ENCODE peak calls at places on chromosome 19, in eight cellular contexts. Y, A, T, V, X, L, U and W are unnamed samples.

GRCh38 chr19:38862321-38863059 is 12.7 kb upstream of the HNRNPL start:
- DNase-seq in V (no peak), U (peak; percentile 81), T (no peak), A (peak; percentile 79), Y (no peak), L (no peak), X (peak; percentile 86), W (no peak)

GRCh38 chr19:55867101-55867500 is 30.8 kb downstream of the NLRP4 start:
- DNase-seq in Y (no peak), V (no peak), L (no peak), T (no peak), A (no peak), X (no peak), U (no peak), W (no peak)

GRCh38 chr19:27780367-27781065 is 1432.4 kb downstream of the UQCRFS1 start:
- DNase-seq in V (no peak), X (no peak), A (no peak), U (no peak), L (no peak), T (no peak), Y (no peak), W (no peak)

GRCh38 chr19:17076539-17076919 is 952 bp downstream of the MYO9B start:
- DNase-seq in A (peak; percentile 23), L (peak; percentile 28), T (no peak), X (peak; percentile 25), U (no peak), Y (peak; percentile 40), V (no peak), W (no peak)

GRCh38 chr19:50476943-50477264 is 256 bp upstream of the GARIN5A start:
- DNase-seq in X (no peak), L (no peak), Y (no peak), A (no peak), T (no peak), U (no peak), V (no peak), W (no peak)

GRCh38 chr19:19062454-19063182 is 1.2 kb upstream of the SLC25A42 start:
- DNase-seq in U (no peak), X (no peak), V (peak; percentile 11), A (no peak), Y (peak; percentile 42), L (no peak), T (no peak), W (no peak)

GRCh38 chr19:2755811-2756210 is 16.0 kb upstream of the SLC39A3 start:
- DNase-seq in L (no peak), X (no peak), A (no peak), T (no peak), Y (no peak), V (no peak), U (no peak), W (no peak)

GRCh38 chr19:49677901-49678674 is 1.0 kb downstream of the PRMT1 start:
- DNase-seq in U (peak; percentile 81), A (peak; percentile 69), X (peak; percentile 60), Y (peak; percentile 65), V (no peak), L (peak; percentile 81), T (peak; percentile 85), W (no peak)

GRCh38 chr19:16327911-16328823 is 3.5 kb downstream of the KLF2 start:
- DNase-seq in Y (peak; percentile 55), T (peak; percentile 94), V (peak; percentile 69), L (peak; percentile 61), X (peak; percentile 27), U (no peak), A (peak; percentile 48), W (no peak)

GRCh38 chr19:49119411-49120324 is at the start of gene PPFIA3:
- DNase-seq in V (no peak), U (peak; percentile 72), A (peak; percentile 91), X (peak; percentile 37), T (peak; percentile 79), Y (no peak), L (peak; percentile 23), W (no peak)

GRCh38 chr19:48754950-48755645 is at the start of gene FGF21:
- DNase-seq in T (no peak), U (no peak), Y (no peak), L (no peak), X (no peak), V (no peak), A (peak; percentile 40), W (no peak)

GRCh38 chr19:38702278-38702677 is 42.0 kb downstream of the CAPN12 start:
- DNase-seq in U (no peak), X (no peak), T (peak; percentile 82), V (no peak), A (no peak), L (no peak), Y (no peak), W (no peak)

GRCh38 chr19:55228015-55228391 is 560 bp downstream of the TMEM86B start:
- DNase-seq in U (peak; percentile 93), T (no peak), X (no peak), A (no peak), V (no peak), Y (no peak), L (no peak), W (no peak)

GRCh38 chr19:2613507-2614295 is 88.8 kb downstream of the GNG7 start:
- DNase-seq in L (peak; percentile 69), A (peak; percentile 44), Y (no peak), V (no peak), U (peak; percentile 78), X (peak; percentile 49), T (peak; percentile 73), W (no peak)

GRCh38 chr19:35508129-35508528 is 5.3 kb downstream of the DMKN start:
- DNase-seq in U (no peak), T (no peak), L (no peak), Y (no peak), X (no peak), V (no peak), A (no peak), W (no peak)

GRCh38 chr19:36047835-36048234 is 6.2 kb downstream of the THAP8 start:
- DNase-seq in Y (no peak), X (no peak), L (no peak), U (no peak), T (no peak), A (no peak), V (no peak), W (no peak)

GRCh38 chr19:1168877-1169791 is 4.9 kb downstream of the SBNO2 start:
- DNase-seq in L (no peak), A (peak; percentile 68), X (no peak), Y (peak; percentile 86), U (no peak), V (no peak), T (no peak), W (no peak)

GRCh38 chr19:7419777-7420439 is 68.9 kb downstream of the PEX11G start:
- DNase-seq in A (no peak), T (no peak), L (no peak), Y (no peak), X (no peak), V (no peak), U (no peak), W (no peak)

GRCh38 chr19:32219881-32220552 is 125.4 kb upstream of the ZNF507 start:
- DNase-seq in U (no peak), V (no peak), T (no peak), L (no peak), Y (no peak), A (no peak), X (no peak), W (no peak)

GRCh38 chr19:588758-589692 is 656 bp upstream of the HCN2 start:
- DNase-seq in A (no peak), L (no peak), V (no peak), Y (no peak), U (peak; percentile 59), X (no peak), T (no peak), W (no peak)

GRCh38 chr19:7605490-7606222 is 10.0 kb downstream of the CAMSAP3 start:
- DNase-seq in A (no peak), X (peak; percentile 54), V (no peak), L (no peak), T (no peak), U (peak; percentile 78), Y (no peak), W (no peak)

GRCh38 chr19:39401549-39402416 is 4.9 kb upstream of the ZFP36 start:
- DNase-seq in A (peak; percentile 56), Y (no peak), L (peak; percentile 87), U (no peak), X (peak; percentile 100), T (peak; percentile 89), V (no peak), W (peak; percentile 89)

GRCh38 chr19:17327654-17328516 is 6.8 kb downstream of the ANO8 start:
- DNase-seq in A (peak; percentile 66), L (peak; percentile 51), V (no peak), U (peak; percentile 85), Y (peak; percentile 72), T (no peak), X (peak; percentile 87), W (peak; percentile 61)

GRCh38 chr19:50668416-50669318 is 19.4 kb downstream of the C19orf81 start:
- DNase-seq in L (no peak), X (no peak), T (no peak), V (no peak), Y (no peak), A (no peak), U (no peak), W (no peak)

GRCh38 chr19:4596033-4596904 is 36.8 kb upstream of the SEMA6B start:
- DNase-seq in U (no peak), V (no peak), L (no peak), A (no peak), T (no peak), X (no peak), Y (no peak), W (no peak)
- H3K27ac ChIP-seq in U (no peak overlapping the region), V (no peak overlapping the region), L (no peak overlapping the region), A (no peak overlapping the region), T (no peak overlapping the region), X (no peak overlapping the region), Y (no peak overlapping the region), W (no peak overlapping the region)

GRCh38 chr19:12695997-12696365 is 450 bp downstream of the FBXW9 start:
- DNase-seq in Y (peak; percentile 23), A (no peak), V (no peak), U (peak; percentile 59), L (no peak), X (no peak), T (no peak), W (no peak)
- H3K27ac ChIP-seq in Y (peak overlapping the region; percentile 86), A (no peak overlapping the region), V (no peak overlapping the region), U (peak overlapping the region; percentile 83), L (peak overlapping the region; percentile 87), X (no peak overlapping the region), T (peak overlapping the region; percentile 83), W (no peak overlapping the region)

DNA sequence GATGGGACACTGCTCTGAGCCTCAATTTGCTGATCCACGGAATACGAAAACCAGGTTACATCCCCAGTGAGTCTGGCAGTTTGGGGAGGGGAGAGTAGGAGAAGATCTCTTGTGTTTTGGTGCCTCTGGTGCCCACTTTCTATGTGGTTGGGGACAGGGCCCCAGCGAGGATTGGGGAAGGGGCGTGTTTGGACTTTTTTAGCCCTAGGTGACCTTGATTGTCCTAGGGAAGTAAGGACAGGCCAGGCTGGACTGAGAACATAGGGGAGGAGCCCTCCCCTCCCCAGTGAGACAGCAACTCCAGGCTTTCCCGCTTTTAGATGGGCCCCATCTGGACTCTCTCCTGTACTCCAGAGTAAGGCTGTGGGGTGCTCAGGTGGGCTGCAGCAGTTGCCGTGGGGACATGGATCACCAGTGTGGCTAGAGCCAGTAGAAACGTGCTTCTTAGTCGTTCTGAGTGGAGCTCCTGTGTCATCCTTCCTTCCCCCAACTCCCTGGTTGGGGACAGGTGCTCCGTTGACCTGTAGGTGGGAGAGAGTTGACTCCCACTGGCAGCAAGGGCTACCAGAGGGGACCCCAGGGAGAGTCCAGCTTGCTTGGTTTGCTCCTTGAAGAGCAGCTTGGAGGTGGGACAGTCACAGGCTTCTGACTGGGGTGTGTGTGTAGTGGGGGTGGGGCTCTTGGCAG is 4.3 kb downstream of the EGLN2 start:
- DNase-seq in Y (no peak), T (no peak), L (no peak), V (no peak), U (no peak), X (no peak), A (no peak), W (no peak)
- H3K27ac ChIP-seq in Y (peak overlapping the region; percentile 88), T (peak overlapping the region; percentile 97), L (peak overlapping the region; percentile 66), V (peak overlapping the region; percentile 31), U (no peak overlapping the region), X (peak overlapping the region; percentile 46), A (peak overlapping the region; percentile 69), W (no peak overlapping the region)

GRCh38 chr19:44575116-44575700 is 38.2 kb upstream of the IGSF23 start:
- DNase-seq in L (no peak), Y (no peak), X (no peak), T (no peak), A (no peak), V (no peak), U (no peak), W (no peak)
- H3K27ac ChIP-seq in L (no peak overlapping the region), Y (no peak overlapping the region), X (no peak overlapping the region), T (no peak overlapping the region), A (no peak overlapping the region), V (no peak overlapping the region), U (no peak overlapping the region), W (no peak overlapping the region)